ENCODE peak calls at places on chromosomes 2 and 18, in ten cellular contexts. F, T, S, A, O, E, I, W, L and U are unnamed samples.

GRCh38 chr2:98063289-98063688 is 23.7 kb upstream of the VWA3B start:
- DNase-seq in F (no peak), T (no peak), S (no peak), A (no peak), O (no peak), E (no peak), I (no peak), W (no peak), L (no peak), U (no peak)

GRCh38 chr2:177893880-177894279 is 178.7 kb downstream of the PDE11A start:
- DNase-seq in F (no peak), T (no peak), S (no peak), A (no peak), O (peak), E (no peak), I (no peak), W (no peak), L (no peak), U (no peak)

GRCh38 chr18:41311571-41312240 is 643.3 kb upstream of the PIK3C3 start:
- DNase-seq in F (no peak), T (no peak), S (no peak), A (no peak), O (no peak), E (no peak), I (no peak), W (no peak), L (no peak), U (no peak)

GRCh38 chr18:67400502-67401117 is 115.9 kb downstream of the DSEL start:
- DNase-seq in F (no peak), T (no peak), S (no peak), A (no peak), O (peak), E (no peak), I (no peak), W (no peak), L (no peak), U (no peak)

GRCh38 chr2:41510108-41510507 is 537.7 kb upstream of the PKDCC start:
- DNase-seq in F (no peak), T (peak), S (no peak), A (peak), O (no peak), E (peak), I (no peak), W (no peak), L (no peak), U (no peak)

GRCh38 chr18:48135436-48135966 is 205.0 kb upstream of the SMAD2 start:
- DNase-seq in F (no peak), T (no peak), S (no peak), A (peak), O (no peak), E (no peak), I (no peak), W (no peak), L (no peak), U (no peak)

GRCh38 chr2:35365859-35366258 is 989.7 kb upstream of the CRIM1 start:
- DNase-seq in F (no peak), T (no peak), S (no peak), A (no peak), O (no peak), E (no peak), I (no peak), W (no peak), L (no peak), U (no peak)

GRCh38 chr2:150485871-150486538 is 1.5 kb downstream of the RND3 start:
- DNase-seq in F (peak), T (peak), S (no peak), A (peak), O (peak), E (no peak), I (peak), W (peak), L (peak), U (no peak)

GRCh38 chr2:42742740-42743666 is 20.9 kb downstream of the OXER1 start:
- DNase-seq in F (no peak), T (no peak), S (no peak), A (no peak), O (no peak), E (no peak), I (no peak), W (no peak), L (no peak), U (no peak)

GRCh38 chr2:127608061-127609011 is 37.6 kb upstream of the GPR17 start:
- DNase-seq in F (no peak), T (no peak), S (no peak), A (no peak), O (no peak), E (no peak), I (no peak), W (no peak), L (no peak), U (no peak)

GRCh38 chr2:190540048-190540447 is 5.5 kb upstream of the NEMP2 start:
- DNase-seq in F (no peak), T (no peak), S (no peak), A (peak), O (peak), E (no peak), I (no peak), W (no peak), L (no peak), U (no peak)

GRCh38 chr2:73830871-73831401 is 2.2 kb downstream of the STAMBP start:
- DNase-seq in F (peak), T (no peak), S (no peak), A (no peak), O (peak), E (no peak), I (no peak), W (no peak), L (peak), U (no peak)

GRCh38 chr2:102975996-102976636 is 214.3 kb downstream of the TMEM182 start:
- DNase-seq in F (no peak), T (peak), S (no peak), A (peak), O (no peak), E (peak), I (no peak), W (no peak), L (peak), U (peak)

GRCh38 chr2:25274868-25275574 is 66.7 kb downstream of the DNMT3A start:
- DNase-seq in F (no peak), T (no peak), S (no peak), A (no peak), O (no peak), E (peak), I (no peak), W (peak), L (no peak), U (no peak)

GRCh38 chr2:70685771-70686171 is 82.2 kb downstream of the ADD2 start:
- DNase-seq in F (no peak), T (peak), S (no peak), A (peak), O (no peak), E (no peak), I (no peak), W (no peak), L (no peak), U (no peak)

GRCh38 chr18:23248826-23249225 is 113.5 kb downstream of the CABLES1 start:
- DNase-seq in F (no peak), T (no peak), S (no peak), A (no peak), O (no peak), E (no peak), I (no peak), W (no peak), L (no peak), U (no peak)

GRCh38 chr2:43454791-43455190 is 141.0 kb downstream of the THADA start:
- DNase-seq in F (no peak), T (no peak), S (no peak), A (no peak), O (no peak), E (no peak), I (no peak), W (no peak), L (no peak), U (no peak)

GRCh38 chr2:39999864-40000263 is 220.8 kb upstream of the THUMPD2 start:
- DNase-seq in F (no peak), T (no peak), S (no peak), A (no peak), O (no peak), E (no peak), I (no peak), W (no peak), L (no peak), U (no peak)

GRCh38 chr2:102387763-102388546 is 32.4 kb downstream of the IL18R1 start:
- DNase-seq in F (no peak), T (no peak), S (no peak), A (no peak), O (no peak), E (no peak), I (no peak), W (no peak), L (no peak), U (no peak)

GRCh38 chr2:109285244-109285651 is 156.2 kb downstream of the SH3RF3 start:
- DNase-seq in F (no peak), T (no peak), S (no peak), A (no peak), O (no peak), E (no peak), I (no peak), W (no peak), L (no peak), U (no peak)

GRCh38 chr18:12637393-12637792 is 20.5 kb downstream of the SPIRE1 start:
- DNase-seq in F (no peak), T (no peak), S (no peak), A (no peak), O (peak), E (no peak), I (no peak), W (no peak), L (peak), U (no peak)

GRCh38 chr2:68157002-68157401 is 686 bp upstream of the PNO1 start:
- DNase-seq in F (peak), T (no peak), S (peak), A (peak), O (peak), E (no peak), I (no peak), W (no peak), L (peak), U (no peak)